ENCODE peak calls at places on chromosomes 5 and 9, in nine cellular contexts. R is cardiac fibroblast; N is nephron progenitor cell; M is cardiac muscle cell; X is AG09309; Z is dorsolateral prefrontal cortex; G is activated CD8-positive, alpha-beta T cell treated with anti-CD3 and anti-CD28 coated beads for 36 hours; V is AG04450; A is psoas muscle. F is an unnamed sample.

GRCh38 chr5:74538206-74538661 is 102.3 kb downstream of the ENC1 start:
- DNase-seq in R (peak; percentile 90), N (no peak), M (no peak), X (peak; percentile 69), Z (no peak), G (no peak), V (peak; percentile 64), A (peak; percentile 54), F (no peak)

GRCh38 chr9:98774746-98775145 is 21.6 kb downstream of the ANKS6 start:
- DNase-seq in R (peak; percentile 41), N (peak; percentile 23), M (no peak), X (no peak), Z (no peak), G (peak; percentile 37), V (no peak), A (no peak), F (no peak)

GRCh38 chr9:130490981-130491380 is 46.2 kb downstream of the ASS1 start:
- DNase-seq in R (no peak), N (no peak), M (no peak), X (no peak), Z (no peak), G (no peak), V (no peak), A (no peak), F (no peak)

GRCh38 chr9:100911273-100911672 is 117.3 kb upstream of the PLPPR1 start:
- DNase-seq in R (no peak), N (no peak), M (no peak), X (no peak), Z (no peak), G (no peak), V (no peak), A (no peak), F (no peak)

GRCh38 chr5:58040851-58041250 is 419.0 kb downstream of the PLK2 start:
- DNase-seq in R (no peak), N (no peak), M (no peak), X (no peak), Z (no peak), G (no peak), V (no peak), A (no peak), F (no peak)

GRCh38 chr5:112800901-112801300 is 60.2 kb upstream of the SRP19 start:
- DNase-seq in R (no peak), N (no peak), M (no peak), X (no peak), Z (no peak), G (no peak), V (no peak), A (no peak), F (no peak)

GRCh38 chr5:75685141-75685540 is 32.1 kb downstream of the POC5 start:
- DNase-seq in R (no peak), N (no peak), M (no peak), X (no peak), Z (no peak), G (no peak), V (no peak), A (no peak), F (no peak)

GRCh38 chr5:61334224-61335196 is 2.5 kb downstream of the ZSWIM6 start:
- DNase-seq in R (peak; percentile 48), N (peak; percentile 30), M (no peak), X (no peak), Z (no peak), G (no peak), V (no peak), A (no peak), F (no peak)

GRCh38 chr5:52964138-52964537 is 25.0 kb upstream of the ITGA2 start:
- DNase-seq in R (no peak), N (no peak), M (no peak), X (no peak), Z (no peak), G (no peak), V (no peak), A (no peak), F (no peak)

GRCh38 chr9:35736201-35736633 is 3.8 kb downstream of the CREB3 start:
- DNase-seq in R (peak; percentile 88), N (peak; percentile 72), M (peak; percentile 72), X (peak; percentile 32), Z (no peak), G (peak; percentile 76), V (no peak), A (peak; percentile 49), F (peak; percentile 51)

GRCh38 chr9:29150606-29151005 is 1577.3 kb upstream of the C9orf72 start:
- DNase-seq in R (peak; percentile 74), N (no peak), M (no peak), X (no peak), Z (no peak), G (no peak), V (no peak), A (no peak), F (no peak)

GRCh38 chr9:7273575-7273974 is 515.8 kb downstream of the KDM4C start:
- DNase-seq in R (peak; percentile 37), N (peak; percentile 19), M (peak; percentile 54), X (peak; percentile 1), Z (no peak), G (no peak), V (peak; percentile 6), A (no peak), F (no peak)
- TF ChIP-seq CTCF in R (peak; percentile 56), N (peak; percentile 45), M (peak; percentile 79), X (peak; percentile 60), Z (peak; percentile 69), G (no peak), V (peak; percentile 79), A (peak; percentile 61), F (peak; percentile 64)

DNA sequence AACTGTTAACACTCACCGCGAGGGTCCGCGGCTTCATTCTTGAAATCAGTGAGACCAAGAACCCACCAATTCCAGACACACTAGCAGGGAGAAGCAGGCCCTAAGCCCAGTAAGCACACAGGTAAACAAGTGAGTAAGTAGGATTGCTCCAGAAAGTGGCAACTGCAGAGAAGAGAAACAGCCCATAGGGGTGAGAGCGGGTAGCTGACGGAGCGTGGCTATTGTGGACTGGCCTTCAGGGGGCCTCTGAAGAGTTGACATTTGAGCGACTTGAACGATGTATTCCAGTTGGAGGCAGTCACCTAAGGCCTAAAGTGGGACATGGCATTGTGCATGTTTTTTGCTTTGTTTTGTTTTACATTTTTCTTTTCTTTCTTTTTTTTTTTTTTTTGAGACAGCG is 74.2 kb downstream of the TSPAN17 start:
- DNase-seq in R (no peak), N (no peak), M (no peak), X (no peak), Z (no peak), G (no peak), V (no peak), A (no peak), F (no peak)
- TF ChIP-seq CTCF in R (no peak), N (no peak), M (no peak), X (no peak), Z (no peak), G (no peak), V (no peak), A (no peak), F (no peak)

GRCh38 chr5:31362931-31363568 is 168.8 kb downstream of the DROSHA start:
- DNase-seq in R (peak; percentile 76), N (no peak), M (no peak), X (no peak), Z (no peak), G (no peak), V (no peak), A (no peak), F (no peak)

GRCh38 chr5:31361906-31362900 is 168.7 kb downstream of the CDH6 start:
- DNase-seq in R (peak; percentile 50), N (no peak), M (no peak), X (no peak), Z (no peak), G (no peak), V (no peak), A (no peak), F (no peak)

GRCh38 chr5:31364881-31365636 is 166.8 kb downstream of the DROSHA start:
- DNase-seq in R (peak; percentile 80), N (no peak), M (no peak), X (peak; percentile 66), Z (no peak), G (no peak), V (no peak), A (no peak), F (no peak)

GRCh38 chr5:31365776-31366175 is 166.1 kb downstream of the DROSHA start:
- DNase-seq in R (no peak), N (no peak), M (no peak), X (no peak), Z (no peak), G (no peak), V (no peak), A (no peak), F (no peak)

DNA sequence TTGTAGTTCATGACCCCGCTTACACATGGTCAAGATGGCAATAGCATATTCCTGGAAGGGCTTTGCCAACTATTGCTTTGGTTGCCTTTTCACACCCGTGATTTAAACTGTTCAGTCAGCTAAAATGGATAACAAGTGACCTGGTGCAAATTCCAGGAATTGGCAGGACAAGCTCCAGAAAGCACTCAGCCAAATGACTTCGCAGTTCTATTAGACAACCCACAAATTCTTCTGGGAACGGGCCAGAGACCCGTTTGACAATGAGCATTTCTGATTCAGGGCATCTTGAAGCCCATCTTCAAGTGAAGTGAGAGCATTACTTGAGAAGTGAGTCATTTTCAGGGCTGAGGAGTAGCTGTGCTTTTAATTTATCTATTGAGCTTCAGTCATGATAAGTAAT is 165.0 kb downstream of the DROSHA start:
- DNase-seq in R (peak; percentile 15), N (no peak), M (no peak), X (no peak), Z (no peak), G (no peak), V (no peak), A (no peak), F (no peak)
- TF ChIP-seq CTCF in R (no peak), N (no peak), M (no peak), X (no peak), Z (no peak), G (no peak), V (no peak), A (no peak), F (no peak)

DNA sequence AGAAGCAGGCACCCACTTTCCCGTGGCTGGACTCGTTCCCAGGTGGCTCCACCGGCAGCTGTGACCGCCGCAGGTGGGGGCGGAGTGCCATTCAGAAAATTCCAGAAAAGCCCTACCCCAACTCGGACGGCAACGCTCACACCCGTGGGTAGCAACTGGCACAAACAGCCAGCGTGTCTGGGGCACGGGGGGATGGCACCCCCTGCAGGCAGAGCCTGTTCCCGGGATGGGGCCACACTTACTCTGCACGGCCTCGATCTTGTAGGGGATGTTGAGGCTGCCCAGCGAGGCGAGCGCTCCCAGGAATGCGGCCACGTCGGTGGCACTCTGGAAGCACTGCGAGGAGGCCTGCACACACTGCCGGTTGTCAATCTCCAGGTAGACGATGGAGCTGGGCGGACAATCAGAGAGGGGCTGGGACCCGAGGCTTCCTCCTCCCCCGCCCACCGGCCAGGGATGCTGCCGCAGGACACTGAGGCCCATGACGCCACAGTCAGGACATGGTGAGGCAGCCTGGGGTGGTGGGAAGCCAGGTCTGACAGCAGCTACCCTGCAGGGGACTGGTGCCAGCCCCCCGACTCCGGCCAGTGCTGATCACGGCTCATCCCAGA is 20.2 kb upstream of the SEC16A start:
- DNase-seq in R (no peak), N (no peak), M (no peak), X (no peak), Z (no peak), G (no peak), V (no peak), A (no peak), F (no peak)
- TF ChIP-seq CTCF in R (no peak), N (no peak), M (no peak), X (no peak), Z (no peak), G (no peak), V (no peak), A (no peak), F (no peak)